ENCODE peak calls at places on chromosome X, in six cellular contexts. D, Z, K, R, I and O are unnamed samples.

GRCh38 chrX:55342533-55343501 is 78.1 kb upstream of the PAGE3 start:
- DNase-seq in I (peak), R (peak), D (no peak), Z (no peak), K (no peak), O (no peak)

GRCh38 chrX:10172867-10173266 is 16.1 kb downstream of the CLCN4 start:
- DNase-seq in I (no peak), D (no peak), Z (no peak), K (no peak), R (no peak), O (no peak)

GRCh38 chrX:51361251-51361650 is 28.6 kb downstream of the NUDT10 start:
- DNase-seq in Z (no peak), D (no peak), K (no peak), I (no peak), R (no peak), O (no peak)

GRCh38 chrX:13396887-13397286 is 77.0 kb upstream of the ATXN3L start:
- DNase-seq in I (no peak), Z (no peak), K (no peak), D (no peak), R (no peak), O (no peak)

GRCh38 chrX:78650906-78651437 is 8.2 kb downstream of the RTL3 start:
- DNase-seq in K (no peak), D (no peak), R (no peak), I (no peak), Z (no peak), O (no peak)

GRCh38 chrX:39983715-39984114 is 114.0 kb downstream of the BCOR start:
- DNase-seq in I (no peak), Z (no peak), D (no peak), K (no peak), R (no peak), O (no peak)

GRCh38 chrX:29762006-29762405 is 453.4 kb upstream of the MAGEB2 start:
- DNase-seq in Z (no peak), I (no peak), D (no peak), R (no peak), K (no peak), O (no peak)

GRCh38 chrX:45852884-45853283 is 652.2 kb upstream of the DIPK2B start:
- DNase-seq in D (no peak), I (no peak), Z (no peak), K (no peak), R (no peak), O (no peak)

GRCh38 chrX:68365356-68365755 is 67.9 kb downstream of the OPHN1 start:
- DNase-seq in I (no peak), K (no peak), R (no peak), Z (no peak), D (no peak), O (no peak)

GRCh38 chrX:926991-927390 is 285.5 kb downstream of the CRLF2 start:
- DNase-seq in I (no peak), Z (peak), R (no peak), K (no peak), D (no peak), O (no peak)

GRCh38 chrX:9807355-9808182 is 21.3 kb downstream of the SHROOM2 start:
- DNase-seq in D (no peak), Z (peak), R (no peak), K (no peak), I (peak), O (no peak)

GRCh38 chrX:38095971-38096529 is 89.7 kb downstream of the SYTL5 start:
- DNase-seq in K (no peak), D (no peak), I (no peak), R (no peak), Z (no peak), O (no peak)

GRCh38 chrX:72621619-72622485 is 49.2 kb upstream of the HDAC8 start:
- DNase-seq in K (no peak), D (no peak), I (no peak), Z (no peak), R (no peak), O (no peak)
- H3K27ac ChIP-seq in K (no peak), D (peak), I (no peak), Z (no peak), R (peak), O (peak)

GRCh38 chrX:7110821-7111276 is 36.7 kb upstream of the STS start:
- DNase-seq in D (no peak), I (no peak), R (no peak), K (no peak), Z (no peak), O (no peak)
- TF ChIP-seq POLR2A in D (no peak), I (no peak), R (no peak), K (no peak), Z (no peak), O (no peak)

DNA sequence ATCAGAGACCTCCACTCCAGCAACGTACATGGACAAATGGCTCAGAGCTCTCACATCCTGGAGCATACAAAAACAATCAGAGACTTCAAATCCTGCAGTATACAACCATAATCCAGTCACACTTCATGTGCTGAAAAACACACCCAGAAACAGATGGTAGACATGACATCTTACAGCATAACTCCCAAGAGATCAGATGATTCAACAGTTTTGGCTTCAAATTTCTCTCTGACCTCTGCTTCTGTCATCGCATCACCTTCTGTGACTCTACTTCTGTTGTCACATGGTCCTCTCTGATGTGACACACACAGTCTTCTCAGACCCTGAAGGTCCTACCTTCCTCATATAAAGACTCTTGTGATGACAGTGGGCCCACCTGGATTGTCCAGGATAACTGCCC is 18.5 kb downstream of the SUV39H1 start:
- DNase-seq in D (no peak), R (no peak), K (no peak), Z (no peak), I (no peak), O (no peak)
- H3K27ac ChIP-seq in D (no peak), R (no peak), K (no peak), Z (no peak), I (no peak), O (no peak)

DNA sequence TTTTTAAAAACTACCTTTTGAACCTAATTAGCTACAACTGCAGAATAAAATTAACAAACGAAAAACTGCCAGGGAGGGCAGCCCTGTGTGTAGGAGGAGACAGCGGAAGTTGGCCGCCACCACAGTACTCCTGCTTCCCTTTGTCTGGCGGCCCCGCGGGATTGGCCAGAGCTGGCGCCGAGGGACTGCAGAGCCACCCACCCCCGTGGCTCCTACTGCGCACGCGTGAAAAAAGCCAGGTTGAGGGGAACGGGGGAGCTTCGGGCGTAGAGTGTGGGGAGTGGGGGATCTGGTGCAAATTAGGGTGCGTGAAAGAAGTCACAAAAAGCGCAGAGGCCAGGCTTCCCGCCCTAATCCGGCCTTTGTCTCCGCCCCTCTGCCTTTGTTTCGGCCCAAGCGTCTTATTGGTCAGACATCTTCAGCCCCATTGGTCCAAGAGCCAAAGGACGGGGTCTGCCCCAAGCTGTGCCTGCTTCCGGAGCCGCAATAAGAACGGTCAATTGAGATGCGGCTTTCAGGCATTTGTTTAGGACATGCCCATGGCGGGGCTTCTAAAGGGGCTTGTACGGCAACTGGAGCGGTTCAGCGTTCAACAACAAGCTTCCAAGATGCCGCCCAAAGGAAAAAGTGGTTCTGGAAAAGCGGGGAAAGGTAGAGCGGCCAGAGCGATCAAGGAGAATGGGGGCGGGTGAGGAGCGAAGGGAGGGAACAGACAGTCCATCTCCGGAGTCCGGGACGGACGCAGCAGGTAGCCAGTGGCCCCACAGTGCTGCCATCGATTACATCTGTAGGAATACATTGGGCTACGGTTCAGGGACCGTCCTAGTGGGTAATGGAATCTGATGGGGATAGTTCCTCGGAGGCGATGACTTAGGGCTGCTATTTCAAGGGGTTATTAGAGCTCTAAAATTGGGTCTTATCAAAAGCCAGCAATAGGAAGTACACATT is at the start of gene PIN4:
- DNase-seq in Z (peak), I (peak), K (peak), D (peak), R (peak), O (peak)
- TF ChIP-seq POLR2A in Z (no peak), I (peak), K (no peak), D (peak), R (peak), O (no peak)